ENCODE peak calls at places on chromosomes 5 and 9, in six cellular contexts. One of them, this sample, is unnamed.

GRCh38 chr9:94289691-94290090 is 30.6 kb downstream of the ZNF169 start:
- DNase-seq in left cardiac atrium: no peak
- DNase-seq in activated naive CD4-positive, alpha-beta T cell treated with anti-CD3 and anti-CD28 coated beads for 36 hours: no peak
- DNase-seq in stromal cell of bone marrow: peak
- DNase-seq in HT1080: no peak
- DNase-seq in retina: no peak
- DNase-seq in this sample: no peak

GRCh38 chr9:135224921-135225541 is 137.6 kb downstream of the OLFM1 start:
- DNase-seq in activated naive CD4-positive, alpha-beta T cell treated with anti-CD3 and anti-CD28 coated beads for 36 hours: no peak
- DNase-seq in retina: peak
- DNase-seq in stromal cell of bone marrow: no peak
- DNase-seq in HT1080: no peak
- DNase-seq in left cardiac atrium: no peak
- DNase-seq in this sample: peak

GRCh38 chr5:112885001-112885400 is 23.9 kb downstream of the SRP19 start:
- DNase-seq in left cardiac atrium: no peak
- DNase-seq in HT1080: no peak
- DNase-seq in retina: no peak
- DNase-seq in activated naive CD4-positive, alpha-beta T cell treated with anti-CD3 and anti-CD28 coated beads for 36 hours: no peak
- DNase-seq in stromal cell of bone marrow: no peak
- DNase-seq in this sample: peak

GRCh38 chr5:178382689-178383276 is 150.2 kb upstream of the PHYKPL start:
- DNase-seq in left cardiac atrium: peak
- DNase-seq in HT1080: no peak
- DNase-seq in stromal cell of bone marrow: no peak
- DNase-seq in retina: peak
- DNase-seq in activated naive CD4-positive, alpha-beta T cell treated with anti-CD3 and anti-CD28 coated beads for 36 hours: no peak
- DNase-seq in this sample: no peak

GRCh38 chr5:137320056-137321045 is 178.8 kb downstream of the SPOCK1 start:
- DNase-seq in activated naive CD4-positive, alpha-beta T cell treated with anti-CD3 and anti-CD28 coated beads for 36 hours: peak
- DNase-seq in left cardiac atrium: no peak
- DNase-seq in HT1080: peak
- DNase-seq in retina: peak
- DNase-seq in stromal cell of bone marrow: peak
- DNase-seq in this sample: peak

GRCh38 chr9:18928711-18929110 is 104.3 kb downstream of the SAXO1 start:
- DNase-seq in stromal cell of bone marrow: no peak
- DNase-seq in retina: no peak
- DNase-seq in left cardiac atrium: no peak
- DNase-seq in activated naive CD4-positive, alpha-beta T cell treated with anti-CD3 and anti-CD28 coated beads for 36 hours: no peak
- DNase-seq in HT1080: peak
- DNase-seq in this sample: no peak

GRCh38 chr9:95317119-95317892 is at the start of gene FANCC:
- DNase-seq in retina: peak
- DNase-seq in HT1080: peak
- DNase-seq in activated naive CD4-positive, alpha-beta T cell treated with anti-CD3 and anti-CD28 coated beads for 36 hours: peak
- DNase-seq in stromal cell of bone marrow: peak
- DNase-seq in left cardiac atrium: peak
- DNase-seq in this sample: peak

GRCh38 chr5:96133337-96134094 is 171.9 kb upstream of the ELL2 start:
- DNase-seq in retina: no peak
- DNase-seq in left cardiac atrium: no peak
- DNase-seq in activated naive CD4-positive, alpha-beta T cell treated with anti-CD3 and anti-CD28 coated beads for 36 hours: no peak
- DNase-seq in HT1080: no peak
- DNase-seq in stromal cell of bone marrow: no peak
- DNase-seq in this sample: no peak

GRCh38 chr5:111703662-111704061 is 53.3 kb downstream of the NREP start:
- DNase-seq in left cardiac atrium: no peak
- DNase-seq in HT1080: no peak
- DNase-seq in retina: no peak
- DNase-seq in activated naive CD4-positive, alpha-beta T cell treated with anti-CD3 and anti-CD28 coated beads for 36 hours: peak
- DNase-seq in stromal cell of bone marrow: no peak
- DNase-seq in this sample: no peak

GRCh38 chr9:69181908-69182353 is 7.9 kb downstream of the TJP2 start:
- DNase-seq in stromal cell of bone marrow: no peak
- DNase-seq in retina: no peak
- DNase-seq in activated naive CD4-positive, alpha-beta T cell treated with anti-CD3 and anti-CD28 coated beads for 36 hours: no peak
- DNase-seq in HT1080: no peak
- DNase-seq in left cardiac atrium: no peak
- DNase-seq in this sample: no peak

GRCh38 chr9:28318515-28318914 is 745.2 kb upstream of the C9orf72 start:
- DNase-seq in retina: no peak
- DNase-seq in stromal cell of bone marrow: no peak
- DNase-seq in activated naive CD4-positive, alpha-beta T cell treated with anti-CD3 and anti-CD28 coated beads for 36 hours: no peak
- DNase-seq in HT1080: no peak
- DNase-seq in left cardiac atrium: no peak
- DNase-seq in this sample: no peak

GRCh38 chr9:19720374-19720773 is 68.5 kb downstream of the SLC24A2 start:
- DNase-seq in retina: no peak
- DNase-seq in HT1080: peak
- DNase-seq in left cardiac atrium: no peak
- DNase-seq in stromal cell of bone marrow: peak
- DNase-seq in activated naive CD4-positive, alpha-beta T cell treated with anti-CD3 and anti-CD28 coated beads for 36 hours: no peak
- DNase-seq in this sample: peak

GRCh38 chr9:83034587-83034986 is 28.4 kb downstream of the RASEF start:
- DNase-seq in HT1080: peak
- DNase-seq in left cardiac atrium: no peak
- DNase-seq in activated naive CD4-positive, alpha-beta T cell treated with anti-CD3 and anti-CD28 coated beads for 36 hours: no peak
- DNase-seq in retina: no peak
- DNase-seq in stromal cell of bone marrow: no peak
- DNase-seq in this sample: no peak